ENCODE peak calls at places on chromosomes 1 and 21, in five cellular contexts. U is psoas muscle; L is HCT116; P is CD4-positive, alpha-beta memory T cell; N is OCI-LY7. B is an unnamed sample.

GRCh38 chr1:184480711-184481110 is 93.9 kb downstream of the C1orf21 start:
- DNase-seq in U (no peak), L (no peak), P (no peak), N (no peak), B (no peak)

GRCh38 chr1:110477445-110477957 is 26.6 kb downstream of the PROK1 start:
- DNase-seq in U (no peak), L (peak), P (no peak), N (peak), B (no peak)

GRCh38 chr1:8663915-8664331 is 153.5 kb downstream of the RERE start:
- DNase-seq in U (no peak), L (no peak), P (no peak), N (no peak), B (no peak)

GRCh38 chr1:28602536-28603439 is 10.7 kb downstream of the RAB42 start:
- DNase-seq in U (no peak), L (no peak), P (no peak), N (peak), B (peak)

GRCh38 chr1:25572708-25573590 is 29.5 kb downstream of the LDLRAP1 start:
- DNase-seq in U (peak), L (no peak), P (peak), N (peak), B (no peak)

GRCh38 chr1:205436776-205437485 is 15.1 kb upstream of the LEMD1 start:
- DNase-seq in U (no peak), L (no peak), P (no peak), N (no peak), B (peak)

GRCh38 chr1:8351693-8352470 is 34.0 kb downstream of the SLC45A1 start:
- DNase-seq in U (no peak), L (no peak), P (no peak), N (peak), B (peak)

GRCh38 chr1:6012529-6013318 is 20.5 kb upstream of the NPHP4 start:
- DNase-seq in U (no peak), L (no peak), P (no peak), N (no peak), B (no peak)

GRCh38 chr1:85244271-85245053 is 15.0 kb downstream of the C1orf52 start:
- DNase-seq in U (no peak), L (no peak), P (no peak), N (no peak), B (no peak)

GRCh38 chr1:232011961-232012360 is 385.4 kb downstream of the DISC1 start:
- DNase-seq in U (no peak), L (no peak), P (no peak), N (no peak), B (no peak)

GRCh38 chr1:205883792-205884191 is 33.9 kb upstream of the PM20D1 start:
- DNase-seq in U (no peak), L (no peak), P (no peak), N (no peak), B (no peak)

GRCh38 chr1:192807221-192807967 is 1.4 kb upstream of the RGS2 start:
- DNase-seq in U (no peak), L (no peak), P (peak), N (peak), B (no peak)

GRCh38 chr1:183052861-183053260 is 29.6 kb downstream of the LAMC1 start:
- DNase-seq in U (no peak), L (no peak), P (no peak), N (no peak), B (no peak)

GRCh38 chr21:33152228-33153130 is 77.3 kb upstream of the IFNAR2 start:
- DNase-seq in U (no peak), L (no peak), P (no peak), N (no peak), B (no peak)

GRCh38 chr1:99737016-99737415 is 29.4 kb downstream of the FRRS1 start:
- DNase-seq in U (no peak), L (peak), P (no peak), N (peak), B (peak)

GRCh38 chr1:27004471-27005165 is 8.0 kb downstream of the TENT5B start:
- DNase-seq in U (no peak), L (no peak), P (no peak), N (no peak), B (no peak)

GRCh38 chr1:240352769-240353168 is 259.2 kb downstream of the GREM2 start:
- DNase-seq in U (no peak), L (no peak), P (no peak), N (no peak), B (no peak)

GRCh38 chr1:80248886-80249285 is 1242.4 kb upstream of the ADGRL4 start:
- DNase-seq in U (no peak), L (no peak), P (no peak), N (no peak), B (no peak)

GRCh38 chr21:32131960-32132359 is 146.9 kb downstream of the MIS18A start:
- DNase-seq in U (no peak), L (no peak), P (no peak), N (no peak), B (no peak)

GRCh38 chr1:214454619-214455396 is 96.6 kb downstream of the PTPN14 start:
- DNase-seq in U (no peak), L (no peak), P (no peak), N (no peak), B (peak)

GRCh38 chr1:96370752-96371151 is 350.8 kb upstream of the PTBP2 start:
- DNase-seq in U (no peak), L (peak), P (no peak), N (no peak), B (no peak)

GRCh38 chr1:212968385-212968863 is 18.1 kb downstream of the VASH2 start:
- DNase-seq in U (no peak), L (no peak), P (no peak), N (no peak), B (no peak)

GRCh38 chr1:88061106-88061829 is 622.8 kb upstream of the PKN2 start:
- DNase-seq in U (no peak), L (peak), P (no peak), N (peak), B (peak)

GRCh38 chr1:20733361-20733975 is 965 bp upstream of the SH2D5 start:
- DNase-seq in U (no peak), L (no peak), P (no peak), N (no peak), B (no peak)

GRCh38 chr1:67760030-67760821 is 73.0 kb downstream of the GNG12 start:
- DNase-seq in U (peak), L (peak), P (peak), N (peak), B (peak)

GRCh38 chr1:9883585-9884449 is 26.3 kb downstream of the CTNNBIP1 start:
- DNase-seq in U (no peak), L (no peak), P (no peak), N (no peak), B (no peak)

GRCh38 chr1:29368936-29369932 is 132.9 kb downstream of the PTPRU start:
- DNase-seq in U (no peak), L (no peak), P (no peak), N (no peak), B (no peak)

GRCh38 chr21:41755258-41755933 is 11.5 kb downstream of the RIPK4 start:
- DNase-seq in U (no peak), L (no peak), P (no peak), N (no peak), B (peak)

GRCh38 chr1:174795806-174796205 is 203.9 kb upstream of the CACYBP start:
- DNase-seq in U (no peak), L (no peak), P (no peak), N (no peak), B (no peak)

DNA sequence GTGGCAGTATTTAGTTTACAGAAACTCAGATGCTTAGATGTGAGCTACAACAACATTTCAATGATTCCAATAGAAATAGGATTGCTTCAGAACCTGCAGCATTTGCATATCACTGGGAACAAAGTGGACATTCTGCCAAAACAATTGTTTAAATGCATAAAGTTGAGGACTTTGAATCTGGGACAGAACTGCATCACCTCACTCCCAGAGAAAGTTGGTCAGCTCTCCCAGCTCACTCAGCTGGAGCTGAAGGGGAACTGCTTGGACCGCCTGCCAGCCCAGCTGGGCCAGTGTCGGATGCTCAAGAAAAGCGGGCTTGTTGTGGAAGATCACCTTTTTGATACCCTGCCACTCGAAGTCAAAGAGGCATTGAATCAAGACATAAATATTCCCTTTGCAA is 59.7 kb upstream of the ZNF326 start:
- DNase-seq in U (no peak), L (no peak), P (no peak), N (no peak), B (no peak)
- H3K4me3 ChIP-seq in U (no peak), L (no peak), P (no peak), N (no peak), B (no peak)

GRCh38 chr1:227885648-227886502 is 61.9 kb downstream of the WNT9A start:
- DNase-seq in U (peak), L (peak), P (no peak), N (no peak), B (no peak)
- H3K4me3 ChIP-seq in U (no peak), L (peak), P (peak), N (no peak), B (no peak)

GRCh38 chr1:176206006-176206960 is 803 bp downstream of the COP1 start:
- DNase-seq in U (peak), L (no peak), P (no peak), N (peak), B (peak)
- H3K4me3 ChIP-seq in U (peak), L (peak), P (peak), N (peak), B (peak)

GRCh38 chr1:3169621-3170356 is 100.8 kb downstream of the PRDM16 start:
- DNase-seq in U (no peak), L (no peak), P (no peak), N (no peak), B (no peak)

GRCh38 chr1:3168678-3169077 is 99.7 kb downstream of the PRDM16 start:
- DNase-seq in U (no peak), L (no peak), P (no peak), N (no peak), B (no peak)

GRCh38 chr1:3172431-3173112 is 103.6 kb downstream of the PRDM16 start:
- DNase-seq in U (no peak), L (no peak), P (no peak), N (peak), B (no peak)

GRCh38 chr1:3171761-3172160 is 102.8 kb downstream of the PRDM16 start:
- DNase-seq in U (no peak), L (no peak), P (no peak), N (no peak), B (no peak)

GRCh38 chr1:3170566-3171453 is 101.8 kb downstream of the PRDM16 start:
- DNase-seq in U (peak), L (no peak), P (no peak), N (no peak), B (no peak)
- H3K4me3 ChIP-seq in U (peak), L (no peak), P (no peak), N (no peak), B (no peak)

DNA sequence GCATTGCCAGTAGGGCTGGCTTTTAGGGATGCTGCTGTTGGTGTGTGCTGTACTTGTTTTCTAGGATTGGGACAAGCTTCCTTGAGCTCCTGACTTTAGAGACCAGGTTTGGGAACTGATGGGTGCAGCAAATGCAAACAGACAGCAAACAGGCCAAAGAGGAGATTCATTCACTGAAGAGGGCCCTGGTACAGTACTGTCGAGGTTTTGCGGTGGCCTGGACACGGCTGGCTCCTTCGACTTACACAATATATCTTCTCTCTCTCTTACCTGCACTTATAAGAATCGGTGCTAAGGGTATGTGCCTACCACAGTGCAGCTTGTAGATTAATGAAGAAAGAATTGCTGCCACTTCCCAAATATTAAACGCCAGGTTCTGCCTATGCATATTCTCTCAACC is 44.6 kb downstream of the ATP1A1 start:
- DNase-seq in U (no peak), L (no peak), P (no peak), N (no peak), B (no peak)
- H3K4me3 ChIP-seq in U (peak), L (peak), P (peak), N (peak), B (peak)

B was measured in Jurkat, Clone E6-1.